ENCODE peak calls at places on chromosomes 5 and 9, in six cellular contexts. H is ascending aorta; K is tibial artery; X is A673; A is cardiac muscle cell; B is CD8-positive, alpha-beta T cell. Y is an unnamed sample. For H3K27me3, the result is how much of the 10 kb centered on the place peaks cover.

GRCh38 chr9:107487521-107488399 is 1.8 kb downstream of the KLF4 start:
- DNase-seq in A (peak), B (no peak), H (no peak), X (peak), K (peak), Y (peak)

GRCh38 chr5:127290019-127290945 is at the start of gene MEGF10:
- DNase-seq in B (no peak), A (peak), K (no peak), H (no peak), X (peak), Y (no peak)

GRCh38 chr5:163917741-163918140 is 412.3 kb downstream of the MAT2B start:
- DNase-seq in B (no peak), K (no peak), H (no peak), A (no peak), X (no peak), Y (no peak)

GRCh38 chr5:113331201-113331551 is 103.6 kb downstream of the TSSK1B start:
- DNase-seq in K (no peak), A (no peak), B (no peak), X (no peak), H (no peak), Y (no peak)

GRCh38 chr9:27276182-27277030 is 20.5 kb downstream of the EQTN start:
- DNase-seq in A (peak), B (no peak), X (peak), H (no peak), K (no peak), Y (no peak)

GRCh38 chr5:36641416-36641815 is 35.0 kb downstream of the SLC1A3 start:
- DNase-seq in H (no peak), K (no peak), A (no peak), X (no peak), B (no peak), Y (no peak)

GRCh38 chr9:131270171-131271015 is 5.9 kb downstream of the FAM78A start:
- DNase-seq in H (peak), A (no peak), K (peak), B (peak), X (no peak), Y (peak)

GRCh38 chr5:139386039-139386438 is 2.9 kb upstream of the SLC23A1 start:
- DNase-seq in K (peak), B (no peak), H (no peak), A (no peak), X (no peak), Y (no peak)

GRCh38 chr5:68562308-68562707 is 346.8 kb downstream of the PIK3R1 start:
- DNase-seq in H (no peak), A (peak), K (no peak), B (no peak), X (peak), Y (no peak)

GRCh38 chr9:135887585-135888050 is 19.7 kb downstream of the CAMSAP1 start:
- DNase-seq in B (peak), X (no peak), H (no peak), K (no peak), A (peak), Y (no peak)

GRCh38 chr9:6551126-6551525 is 94.4 kb downstream of the GLDC start:
- DNase-seq in B (no peak), H (no peak), A (no peak), X (no peak), K (no peak), Y (no peak)

GRCh38 chr5:172123269-172123692 is 64.7 kb downstream of the STK10 start:
- DNase-seq in X (peak), H (no peak), A (peak), K (no peak), B (no peak), Y (no peak)

GRCh38 chr9:124780060-124780756 is 3.3 kb downstream of the OLFML2A start:
- DNase-seq in X (no peak), B (no peak), K (peak), A (no peak), H (no peak), Y (no peak)

GRCh38 chr5:167295686-167296015 is 995.8 kb upstream of the WWC1 start:
- DNase-seq in X (no peak), B (no peak), H (no peak), K (no peak), A (no peak), Y (no peak)

GRCh38 chr9:20693068-20693467 is 9.0 kb downstream of the FOCAD start:
- DNase-seq in X (no peak), H (no peak), K (no peak), B (no peak), A (peak), Y (no peak)

GRCh38 chr5:145574889-145575573 is 260.1 kb downstream of the PRELID2 start:
- DNase-seq in X (no peak), H (no peak), K (no peak), B (no peak), A (no peak), Y (no peak)

GRCh38 chr5:82352146-82352791 is 74.1 kb upstream of the RPS23 start:
- DNase-seq in B (no peak), A (no peak), H (no peak), K (no peak), X (no peak), Y (no peak)

GRCh38 chr5:62653864-62654575 is 75.4 kb downstream of the LRRC70 start:
- DNase-seq in B (no peak), X (no peak), K (no peak), H (no peak), A (no peak), Y (no peak)

GRCh38 chr9:3963266-3964019 is 336.4 kb downstream of the GLIS3 start:
- DNase-seq in X (peak), K (no peak), B (no peak), A (no peak), H (no peak), Y (no peak)

GRCh38 chr5:176365663-176366574 is 632 bp downstream of the ARL10 start:
- DNase-seq in A (peak), H (no peak), B (no peak), K (peak), X (peak), Y (peak)

GRCh38 chr5:123120197-123120596 is 31.2 kb downstream of the PRDM6 start:
- DNase-seq in K (no peak), B (no peak), H (no peak), X (peak), A (no peak), Y (no peak)
- TF ChIP-seq CTCF in K (peak), B (no peak), H (peak), X (peak), A (peak), Y (no peak)

DNA sequence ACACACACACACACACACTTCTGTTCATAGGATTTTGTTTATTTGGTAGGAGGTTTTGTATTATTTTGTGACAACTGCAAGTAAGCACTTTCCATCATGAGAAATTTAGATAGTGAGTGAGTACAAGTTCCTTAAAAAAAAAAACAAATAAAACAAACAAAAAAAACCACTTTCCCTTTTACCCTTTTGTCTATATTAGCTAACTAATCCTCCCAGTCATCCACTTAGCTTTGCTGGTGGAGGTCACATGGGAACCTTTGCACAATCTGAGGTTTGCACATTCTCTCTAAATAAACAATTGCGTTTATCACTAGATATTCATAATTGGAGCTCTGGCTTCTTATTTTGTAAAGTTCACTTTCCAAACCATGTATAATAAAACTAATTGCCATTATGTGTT is 6.8 kb downstream of the ITGA1 start:
- DNase-seq in K (no peak), X (no peak), H (no peak), B (no peak), A (no peak), Y (no peak)
- H3K27ac ChIP-seq in K (peak), X (no peak), H (peak), B (no peak), A (no peak), Y (no peak)

GRCh38 chr9:1032181-1032580 is 18.0 kb upstream of the DMRT2 start:
- DNase-seq in H (no peak), B (no peak), A (no peak), X (no peak), K (no peak), Y (no peak)
- H3K27me3 ChIP-seq in H (under half), B (under half), A (under half), X (half or more), K (under half), Y (half or more)

DNA sequence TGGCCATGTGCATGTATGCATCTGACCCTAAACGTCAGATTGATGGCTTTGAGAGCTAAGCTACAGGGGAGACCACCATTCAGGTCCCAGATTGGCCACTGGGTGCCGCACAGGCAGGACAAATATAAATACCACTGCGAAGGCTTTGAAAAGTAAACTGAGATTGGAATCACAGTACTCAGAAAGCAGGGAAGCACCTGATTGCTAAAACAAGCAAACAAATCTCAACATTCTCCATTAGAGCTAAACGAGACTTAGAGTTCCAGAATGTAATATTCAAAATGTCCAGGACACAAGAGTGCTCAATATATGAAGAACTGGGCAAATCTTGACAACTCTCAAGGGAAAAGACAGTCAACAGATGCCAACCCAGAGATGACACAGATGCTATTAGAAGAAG is 61.0 kb upstream of the GFPT2 start:
- DNase-seq in A (no peak), X (no peak), B (no peak), K (peak), H (no peak), Y (no peak)
- TF ChIP-seq CTCF in A (no peak), X (no peak), B (no peak), K (no peak), H (no peak), Y (no peak)

GRCh38 chr5:54644226-54644625 is 126.7 kb downstream of the SNX18 start:
- DNase-seq in B (no peak), X (no peak), K (no peak), A (no peak), H (no peak), Y (no peak)
- H3K27ac ChIP-seq in B (no peak), X (peak), K (peak), A (no peak), H (peak), Y (no peak)

GRCh38 chr9:91946196-91946595 is 3.8 kb downstream of the ROR2 start:
- DNase-seq in B (no peak), K (no peak), X (no peak), A (no peak), H (no peak), Y (no peak)
- H3K27me3 ChIP-seq in B (under half), K (under half), X (under half), A (under half), H (under half), Y (half or more)